ENCODE peak calls at places on chromosomes 13 and 19, in ten cellular contexts. S is CD8-positive, alpha-beta T cell; R is heart left ventricle; V is A549; C is upper lobe of left lung; Q is lower lobe of right lung; F is colonic mucosa; U is brain microvascular endothelial cell; Y is endodermal cell; L is cardiac muscle cell. Z is an unnamed sample.

GRCh38 chr19:8017808-8018207 is 12.4 kb upstream of the ELAVL1 start:
- DNase-seq in S (peak), R (no peak), V (no peak), C (no peak), Q (peak), F (peak), U (no peak), Y (peak), L (no peak), Z (no peak)

GRCh38 chr19:30666301-30666803 is 294.2 kb downstream of the ZNF536 start:
- DNase-seq in S (peak), R (no peak), V (peak), C (no peak), Q (no peak), F (peak), U (peak), Y (peak), L (peak), Z (peak)

GRCh38 chr13:35744566-35745203 is 268.2 kb upstream of the MAB21L1 start:
- DNase-seq in S (no peak), R (no peak), V (no peak), C (no peak), Q (no peak), F (no peak), U (peak), Y (no peak), L (peak), Z (no peak)

GRCh38 chr13:38542601-38543000 is 144.3 kb upstream of the FREM2 start:
- DNase-seq in S (no peak), R (no peak), V (no peak), C (no peak), Q (no peak), F (no peak), U (no peak), Y (no peak), L (no peak), Z (peak)

GRCh38 chr13:21668665-21669599 is 1.9 kb upstream of the FGF9 start:
- DNase-seq in S (peak), R (peak), V (no peak), C (peak), Q (no peak), F (peak), U (peak), Y (peak), L (peak), Z (peak)

GRCh38 chr13:47306991-47307390 is 410.1 kb upstream of the HTR2A start:
- DNase-seq in S (no peak), R (no peak), V (no peak), C (no peak), Q (no peak), F (no peak), U (no peak), Y (no peak), L (no peak), Z (no peak)

GRCh38 chr13:48000559-48001126 is 430 bp downstream of the SUCLA2 start:
- DNase-seq in S (peak), R (no peak), V (peak), C (no peak), Q (no peak), F (peak), U (no peak), Y (no peak), L (peak), Z (peak)

GRCh38 chr19:48858984-48859710 is 9.3 kb downstream of the PLEKHA4 start:
- DNase-seq in S (peak), R (peak), V (no peak), C (peak), Q (peak), F (peak), U (no peak), Y (peak), L (no peak), Z (no peak)

GRCh38 chr19:41341669-41342490 is 11.8 kb downstream of the TGFB1 start:
- DNase-seq in S (no peak), R (no peak), V (no peak), C (peak), Q (no peak), F (peak), U (no peak), Y (peak), L (no peak), Z (no peak)

GRCh38 chr19:42532881-42533280 is 4.6 kb upstream of the CEACAM1 start:
- DNase-seq in S (peak), R (no peak), V (no peak), C (no peak), Q (no peak), F (no peak), U (no peak), Y (no peak), L (no peak), Z (no peak)

GRCh38 chr13:49454388-49455015 is 10.4 kb downstream of the SETDB2 start:
- DNase-seq in S (no peak), R (no peak), V (no peak), C (no peak), Q (no peak), F (no peak), U (no peak), Y (no peak), L (no peak), Z (peak)

GRCh38 chr13:30735025-30735967 is at the start of gene ALOX5AP:
- DNase-seq in S (peak), R (no peak), V (no peak), C (no peak), Q (no peak), F (no peak), U (no peak), Y (no peak), L (no peak), Z (no peak)

GRCh38 chr19:13506550-13506878 is 235 bp upstream of the CACNA1A start:
- DNase-seq in S (no peak), R (no peak), V (no peak), C (no peak), Q (no peak), F (no peak), U (no peak), Y (no peak), L (peak), Z (no peak)
- H3K4me3 ChIP-seq in S (no peak), R (peak), V (no peak), C (peak), Q (no peak), F (no peak), U (no peak), Y (no peak), L (peak), Z (peak)

DNA sequence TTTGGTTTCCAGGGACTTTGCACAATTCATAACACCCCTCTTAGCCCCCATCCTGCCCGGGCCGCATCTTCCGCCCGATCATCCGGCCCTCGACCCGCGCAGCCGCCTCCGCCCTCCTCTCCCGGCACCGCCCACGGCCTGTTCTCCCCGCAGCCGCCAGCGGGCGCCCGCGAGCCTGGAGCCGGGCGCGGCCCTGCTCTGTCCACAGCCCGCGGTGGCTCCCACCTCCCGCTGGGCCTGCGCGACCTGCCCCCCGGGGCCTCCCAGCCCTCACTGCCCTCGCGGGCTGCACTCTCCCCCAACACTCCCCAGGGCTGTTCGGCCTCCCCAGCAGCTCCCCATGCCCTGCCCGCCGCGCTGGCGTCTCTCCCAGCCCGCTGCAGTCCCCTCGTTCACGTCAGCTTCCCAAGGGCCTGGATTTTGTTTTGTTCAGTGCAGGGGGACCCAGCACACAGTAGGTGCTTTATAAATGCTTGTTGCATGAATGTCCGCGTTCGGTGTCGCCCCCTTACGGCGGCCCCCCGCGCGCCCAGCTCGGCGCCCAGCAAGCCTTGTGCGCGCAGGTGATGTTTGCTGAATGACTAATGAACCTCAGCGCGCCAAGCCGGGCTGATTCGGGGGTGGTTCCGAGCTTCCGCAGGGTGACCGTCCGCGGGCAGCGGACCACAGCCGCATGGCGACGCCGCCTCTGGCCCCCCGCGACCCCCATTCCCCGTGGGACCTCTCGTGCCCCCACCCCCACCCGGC is 4.6 kb upstream of the APC2 start:
- DNase-seq in S (peak), R (peak), V (peak), C (peak), Q (peak), F (peak), U (peak), Y (peak), L (peak), Z (peak)
- TF ChIP-seq CTCF in S (peak), R (peak), V (peak), C (peak), Q (peak), F (peak), U (peak), Y (peak), L (peak), Z (peak)

GRCh38 chr19:45074744-45075143 is 1.5 kb downstream of the ZNF296 start:
- DNase-seq in S (no peak), R (no peak), V (no peak), C (no peak), Q (no peak), F (no peak), U (no peak), Y (peak), L (no peak), Z (no peak)
- H3K4me3 ChIP-seq in S (no peak), R (no peak), V (peak), C (peak), Q (peak), F (peak), U (no peak), Y (peak), L (no peak), Z (no peak)

GRCh38 chr19:45687599-45687998 is 4.2 kb downstream of the SNRPD2 start:
- DNase-seq in S (no peak), R (no peak), V (no peak), C (no peak), Q (no peak), F (no peak), U (no peak), Y (no peak), L (no peak), Z (no peak)

GRCh38 chr19:45692187-45693111 is at the start of gene QPCTL:
- DNase-seq in S (peak), R (peak), V (peak), C (peak), Q (peak), F (peak), U (peak), Y (peak), L (peak), Z (peak)

GRCh38 chr19:45693168-45693788 is 812 bp downstream of the QPCTL start:
- DNase-seq in S (peak), R (peak), V (peak), C (peak), Q (peak), F (peak), U (peak), Y (peak), L (peak), Z (peak)

GRCh38 chr19:45691516-45692186 is at the start of gene SNRPD2:
- DNase-seq in S (no peak), R (peak), V (peak), C (no peak), Q (peak), F (peak), U (peak), Y (peak), L (peak), Z (peak)
- TF ChIP-seq CTCF in S (no peak), R (no peak), V (no peak), C (no peak), Q (no peak), F (no peak), U (no peak), Y (peak), L (no peak), Z (no peak)

GRCh38 chr19:39318071-39318470 is 2.6 kb downstream of the LRFN1 start:
- DNase-seq in S (no peak), R (no peak), V (no peak), C (no peak), Q (no peak), F (no peak), U (no peak), Y (no peak), L (no peak), Z (no peak)

GRCh38 chr19:39318690-39319089 is 2.0 kb downstream of the LRFN1 start:
- DNase-seq in S (no peak), R (peak), V (no peak), C (no peak), Q (no peak), F (no peak), U (no peak), Y (no peak), L (no peak), Z (no peak)

GRCh38 chr19:39319098-39319891 is 1.4 kb downstream of the LRFN1 start:
- DNase-seq in S (no peak), R (no peak), V (no peak), C (no peak), Q (no peak), F (no peak), U (no peak), Y (no peak), L (no peak), Z (no peak)

GRCh38 chr19:39320948-39321831 is 527 bp upstream of the LRFN1 start:
- DNase-seq in S (no peak), R (no peak), V (no peak), C (no peak), Q (no peak), F (no peak), U (no peak), Y (peak), L (no peak), Z (no peak)

GRCh38 chr19:39319892-39320168 is 833 bp downstream of the LRFN1 start:
- DNase-seq in S (no peak), R (no peak), V (no peak), C (no peak), Q (no peak), F (no peak), U (no peak), Y (no peak), L (no peak), Z (no peak)
- H3K4me3 ChIP-seq in S (peak), R (no peak), V (peak), C (no peak), Q (no peak), F (no peak), U (peak), Y (peak), L (peak), Z (peak)